ENCODE peak calls at places on chromosome 1, in six cellular contexts. W is GOT3, K is NCI-H1436, V is NCI-H1105, T is NCI-H2029 treated with DMSO at 0.1 percent for 48 hours, U is OCI-M1. M is an unnamed sample.

GRCh38 chr1:9809122-9809521 is 14.6 kb downstream of the CLSTN1 start:
- DNase-seq in W (no peak), K (no peak), V (no peak), T (no peak), U (no peak), M (no peak)

GRCh38 chr1:237045278-237046016 is 3.5 kb downstream of the RYR2 start:
- DNase-seq in W (no peak), K (no peak), V (no peak), T (no peak), U (peak), M (no peak)

GRCh38 chr1:28449904-28450303 is 55.9 kb upstream of the RCC1 start:
- DNase-seq in W (no peak), K (no peak), V (no peak), T (no peak), U (peak), M (no peak)

GRCh38 chr1:154877370-154877974 is 7.4 kb upstream of the KCNN3 start:
- DNase-seq in W (no peak), K (no peak), V (no peak), T (no peak), U (no peak), M (no peak)

GRCh38 chr1:178664278-178664677 is 60.8 kb upstream of the RALGPS2 start:
- DNase-seq in W (no peak), K (no peak), V (no peak), T (no peak), U (peak), M (no peak)

GRCh38 chr1:33086384-33086850 is 5.5 kb downstream of the AZIN2 start:
- DNase-seq in W (no peak), K (peak), V (peak), T (no peak), U (peak), M (peak)

GRCh38 chr1:13899856-13900255 is 199.9 kb downstream of the PRDM2 start:
- DNase-seq in W (no peak), K (no peak), V (no peak), T (no peak), U (no peak), M (no peak)

GRCh38 chr1:117466761-117467160 is 99.5 kb downstream of the MAN1A2 start:
- DNase-seq in W (no peak), K (no peak), V (no peak), T (no peak), U (no peak), M (no peak)